ENCODE peak calls at places on chromosomes 1 and 21, in five cellular contexts. G is HEK293T, X is HepG2, L is NT2/D1, I is H1. R is an unnamed sample.

GRCh38 chr1:78255378-78255777 is 209.6 kb downstream of the GIPC2 start:
- DNase-seq in X (no peak), I (no peak), G (no peak), L (no peak), R (no peak)

GRCh38 chr1:66182551-66183178 is 351.3 kb upstream of the SGIP1 start:
- DNase-seq in I (no peak), X (no peak), L (no peak), G (peak), R (no peak)

GRCh38 chr1:162571696-162572095 is 10.2 kb downstream of the UAP1 start:
- DNase-seq in G (no peak), I (no peak), L (no peak), X (no peak), R (no peak)

GRCh38 chr1:205225901-205226765 is 1.6 kb upstream of the TMCC2 start:
- DNase-seq in G (no peak), I (no peak), L (no peak), X (no peak), R (no peak)

GRCh38 chr21:16587671-16588379 is 858.0 kb downstream of the USP25 start:
- DNase-seq in X (no peak), I (no peak), G (no peak), L (no peak), R (no peak)

GRCh38 chr1:178931843-178932551 is 61.1 kb upstream of the ANGPTL1 start:
- DNase-seq in G (no peak), I (no peak), X (no peak), L (no peak), R (no peak)

GRCh38 chr1:206955476-206956312 is 9.4 kb upstream of the PIGR start:
- DNase-seq in G (no peak), I (no peak), X (peak), L (no peak), R (no peak)

GRCh38 chr1:9400425-9401079 is 107.9 kb downstream of the SPSB1 start:
- DNase-seq in X (peak), G (no peak), L (no peak), I (no peak), R (no peak)

GRCh38 chr1:113247355-113247754 is 143.0 kb upstream of the MAGI3 start:
- DNase-seq in I (no peak), X (no peak), L (no peak), G (no peak), R (no peak)

GRCh38 chr1:161215079-161215478 is at the start of gene FCER1G:
- DNase-seq in G (no peak), I (no peak), X (no peak), L (no peak), R (no peak)

GRCh38 chr1:186958520-186958919 is 129.8 kb downstream of the PLA2G4A start:
- DNase-seq in G (no peak), X (no peak), L (no peak), I (no peak), R (no peak)

GRCh38 chr1:245538671-245539070 is 383.9 kb downstream of the KIF26B start:
- DNase-seq in L (no peak), I (no peak), X (no peak), G (no peak), R (no peak)

GRCh38 chr21:37454869-37455503 is 88.4 kb downstream of the DYRK1A start:
- DNase-seq in L (no peak), X (no peak), G (no peak), I (no peak), R (no peak)

GRCh38 chr1:200969726-200970521 is 53.6 kb downstream of the KIF21B start:
- DNase-seq in X (no peak), G (no peak), L (no peak), I (no peak), R (peak)

GRCh38 chr1:89273324-89273778 is 691 bp upstream of the GBP5 start:
- DNase-seq in X (no peak), G (no peak), I (no peak), L (no peak), R (no peak)

GRCh38 chr1:235160395-235160964 is 570 bp downstream of the RBM34 start:
- DNase-seq in G (peak), I (no peak), X (peak), L (peak), R (no peak)

GRCh38 chr1:59393211-59394180 is 96.6 kb downstream of the FGGY start:
- DNase-seq in L (no peak), X (peak), G (peak), I (no peak), R (no peak)

GRCh38 chr1:225881081-225882007 is 836 bp downstream of the TMEM63A start:
- DNase-seq in X (peak), I (no peak), G (no peak), L (no peak), R (no peak)

GRCh38 chr1:43853161-43853921 is 80.3 kb upstream of the ARTN start:
- DNase-seq in G (no peak), L (no peak), X (no peak), I (no peak), R (peak)

GRCh38 chr21:46098303-46099141 is 610 bp downstream of the COL6A2 start:
- DNase-seq in L (no peak), G (no peak), X (no peak), I (peak), R (no peak)
- TF ChIP-seq SUZ12 in L (no peak), G (no peak), X (no peak), I (no peak), R (no peak)

DNA sequence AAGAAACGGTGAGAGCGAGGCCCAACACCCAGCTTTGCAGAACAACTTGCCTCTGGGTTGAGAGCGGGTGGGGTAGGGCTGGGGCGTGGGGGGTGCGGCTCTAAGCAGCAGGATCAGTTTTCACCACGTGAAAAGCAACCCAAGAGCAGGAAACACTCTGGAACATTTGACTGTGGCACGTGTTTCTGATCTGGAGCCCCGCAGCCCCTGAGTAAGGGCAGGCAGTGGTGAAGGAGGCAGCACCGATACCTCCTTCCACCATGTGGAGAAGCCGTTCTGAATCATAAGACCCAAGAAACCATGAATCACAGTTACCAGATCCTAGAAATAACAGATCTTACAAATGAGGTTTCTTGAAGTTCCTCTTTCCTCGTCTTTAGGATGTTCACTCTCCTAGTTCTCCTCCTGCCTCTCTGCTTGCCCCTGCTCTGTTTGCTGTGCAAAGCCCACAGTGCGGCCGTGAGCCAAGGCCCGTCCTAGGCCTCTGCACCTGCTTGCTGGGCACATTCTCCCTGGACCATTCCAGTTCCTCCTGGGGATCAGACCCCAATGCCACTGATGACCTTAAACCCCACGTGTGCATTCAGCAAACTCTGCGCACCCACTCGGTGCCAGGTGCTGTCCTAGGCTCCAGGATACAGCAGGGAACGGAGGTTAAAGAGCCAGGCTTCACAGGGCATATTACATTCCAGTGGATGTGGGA is 31.9 kb downstream of the SLC1A7 start:
- DNase-seq in L (no peak), G (no peak), X (no peak), I (no peak), R (no peak)
- TF ChIP-seq SUZ12 in L (no peak), G (no peak), X (no peak), I (no peak), R (no peak)

DNA sequence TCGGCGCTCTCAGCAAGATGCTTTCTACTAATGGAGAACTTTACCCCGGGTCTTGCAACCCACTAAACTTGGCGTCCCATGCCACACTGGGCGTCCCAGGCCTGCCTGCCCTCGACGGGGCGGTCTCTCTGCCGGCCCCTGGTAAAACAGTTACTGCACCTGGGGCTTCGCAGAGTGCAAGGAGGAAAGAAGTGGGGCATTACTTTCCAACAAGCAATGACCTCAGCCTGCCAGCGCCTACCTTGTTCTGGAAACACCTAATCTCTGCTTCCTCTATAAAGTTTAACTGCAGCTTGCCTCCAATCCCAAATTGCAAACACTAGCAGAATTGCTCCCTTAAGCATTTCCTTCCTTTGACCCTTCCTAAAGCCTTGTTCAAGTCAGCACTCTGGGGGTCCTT is 27.7 kb upstream of the NFIA start:
- DNase-seq in I (peak), G (no peak), X (no peak), L (no peak), R (no peak)
- TF ChIP-seq SUZ12 in I (no peak), G (no peak), X (no peak), L (no peak), R (no peak)

DNA sequence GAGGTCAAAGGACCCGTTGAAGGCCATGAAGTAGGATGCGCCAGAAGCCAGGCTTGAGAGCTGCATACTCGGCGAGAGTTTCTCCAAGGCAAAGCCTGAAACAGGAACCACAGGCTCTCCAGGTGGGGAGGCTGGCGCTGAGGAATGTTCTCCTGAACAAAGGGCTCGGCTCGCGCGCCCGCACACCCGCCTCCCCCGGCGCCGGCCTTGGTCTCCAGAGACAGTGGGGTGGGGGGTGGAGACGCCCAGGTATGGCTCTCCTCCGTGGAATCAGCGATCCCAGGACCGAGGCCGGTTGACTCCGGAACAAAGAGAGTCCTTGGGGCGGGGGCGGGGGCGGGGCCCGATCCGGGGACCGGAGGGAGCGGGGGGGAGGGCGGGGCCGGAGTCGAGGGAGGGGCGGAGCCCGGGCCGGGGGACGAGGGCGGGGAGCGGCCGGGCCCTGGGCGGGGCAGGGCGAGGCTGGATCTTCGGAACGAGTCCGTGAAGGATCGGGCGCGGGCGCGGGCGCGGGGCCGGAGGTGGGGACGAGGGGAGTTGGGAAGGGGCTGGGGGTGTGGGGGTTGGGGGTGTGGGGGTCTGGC is 85.0 kb downstream of the NKAIN1 start:
- DNase-seq in I (peak), L (peak), X (peak), G (peak), R (no peak)
- TF ChIP-seq SUZ12 in I (no peak), L (no peak), X (no peak), G (no peak), R (no peak)

DNA sequence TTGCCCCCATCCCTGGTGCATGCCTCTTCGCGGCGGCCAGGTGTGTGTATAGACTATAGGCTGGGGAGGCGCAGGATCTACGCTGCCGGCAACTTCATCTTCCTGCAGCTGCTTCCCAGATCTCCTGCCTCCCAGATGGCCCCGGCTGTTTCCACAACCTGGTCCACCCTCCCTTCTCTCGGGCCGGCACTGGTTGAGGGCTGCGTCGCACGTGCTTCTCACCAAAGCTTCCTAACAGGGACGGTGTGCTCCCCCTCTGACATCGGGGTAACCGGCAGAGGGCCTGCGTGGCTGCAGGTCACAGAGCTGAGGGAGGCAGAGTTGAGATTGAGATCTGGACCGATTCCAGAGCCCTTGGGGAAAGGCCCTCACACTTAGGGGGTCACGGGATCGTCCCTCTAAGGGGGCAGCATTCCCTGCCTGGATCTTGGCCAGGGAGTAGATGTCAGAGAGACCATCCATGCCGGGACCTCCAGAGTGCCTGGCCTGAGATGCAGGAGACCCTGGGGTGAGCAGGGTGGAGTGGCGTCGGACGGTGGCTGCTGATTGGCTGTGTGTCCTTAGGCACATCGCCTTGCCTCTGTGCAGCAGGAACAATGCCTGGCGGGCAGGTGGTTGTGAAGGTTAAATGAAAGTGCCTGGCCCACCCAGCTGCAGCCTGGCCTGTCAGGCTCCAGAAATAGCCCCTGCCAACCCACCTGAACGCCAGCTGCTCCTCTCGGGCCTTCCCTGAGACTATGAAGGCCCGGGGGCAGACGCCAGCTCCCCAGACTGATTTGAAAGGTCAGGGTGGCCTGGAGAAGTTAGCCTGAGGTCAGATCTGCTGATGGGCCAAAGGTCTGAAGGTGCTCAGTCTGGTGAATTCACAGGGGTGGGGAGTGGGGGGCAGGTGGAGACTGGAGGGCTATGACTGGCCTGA is 6.1 kb upstream of the MASP2 start:
- DNase-seq in L (no peak), X (no peak), I (peak), G (no peak), R (no peak)
- TF ChIP-seq SUZ12 in L (no peak), X (no peak), I (no peak), G (no peak), R (no peak)

R was measured in GM12878.